ENCODE peak calls at places on chromosomes 3 and 15, in six cellular contexts. Q is WERI-Rb-1, U is A549, D is OCI-LY7, J is upper lobe of right lung, T is lower lobe of right lung. L is an unnamed sample.

GRCh38 chr3:16011376-16011775 is 163.1 kb upstream of the GALNT15 start:
- DNase-seq in Q (no peak), U (no peak), D (no peak), J (no peak), T (no peak), L (no peak)

GRCh38 chr15:78437107-78437761 is 782 bp upstream of the IREB2 start:
- DNase-seq in Q (no peak), U (peak; percentile 74), D (peak; percentile 68), J (no peak), T (no peak), L (no peak)

GRCh38 chr3:196740476-196741400 is 1.1 kb downstream of the PAK2 start:
- DNase-seq in Q (peak; percentile 6), U (no peak), D (peak; percentile 47), J (peak; percentile 61), T (no peak), L (no peak)

GRCh38 chr3:187821616-187822317 is 76.5 kb upstream of the BCL6 start:
- DNase-seq in Q (no peak), U (no peak), D (no peak), J (no peak), T (no peak), L (no peak)

GRCh38 chr15:31083394-31083790 is 18.1 kb downstream of the TRPM1 start:
- DNase-seq in Q (no peak), U (no peak), D (no peak), J (no peak), T (peak; percentile 55), L (peak; percentile 60)

GRCh38 chr15:99057697-99058420 is 47.0 kb upstream of the SYNM start:
- DNase-seq in Q (no peak), U (no peak), D (no peak), J (no peak), T (no peak), L (no peak)

GRCh38 chr3:152213086-152213674 is 55.5 kb upstream of the MBNL1 start:
- DNase-seq in Q (no peak), U (no peak), D (no peak), J (no peak), T (no peak), L (no peak)

GRCh38 chr3:52345521-52346110 is 29.5 kb downstream of the DNAH1 start:
- DNase-seq in Q (no peak), U (no peak), D (no peak), J (no peak), T (no peak), L (no peak)

GRCh38 chr3:4350789-4351163 is 47.6 kb downstream of the SETMAR start:
- DNase-seq in Q (peak; percentile 42), U (peak; percentile 76), D (peak; percentile 72), J (no peak), T (no peak), L (peak; percentile 76)

GRCh38 chr15:89512631-89513030 is 16.2 kb upstream of the RHCG start:
- DNase-seq in Q (no peak), U (no peak), D (no peak), J (no peak), T (no peak), L (no peak)

GRCh38 chr3:193559100-193559499 is 4.4 kb upstream of the ATP13A4 start:
- DNase-seq in Q (no peak), U (no peak), D (no peak), J (no peak), T (no peak), L (no peak)

GRCh38 chr3:6074952-6075351 is 786.0 kb upstream of the GRM7 start:
- DNase-seq in Q (no peak), U (no peak), D (no peak), J (no peak), T (no peak), L (no peak)
- H3K4me3 ChIP-seq in Q (no peak overlapping the region), U (no peak overlapping the region), D (no peak overlapping the region), J (no peak overlapping the region), T (no peak overlapping the region), L (no peak overlapping the region)

GRCh38 chr15:43274136-43274535 is 7.4 kb upstream of the TGM5 start:
- DNase-seq in Q (no peak), U (no peak), D (no peak), J (no peak), T (no peak), L (no peak)
- H3K4me3 ChIP-seq in Q (no peak overlapping the region), U (no peak overlapping the region), D (no peak overlapping the region), J (no peak overlapping the region), T (no peak overlapping the region), L (no peak overlapping the region)

GRCh38 chr15:62886431-62887071 is 156.0 kb upstream of the TPM1 start:
- DNase-seq in Q (no peak), U (peak; percentile 41), D (no peak), J (no peak), T (no peak), L (no peak)
- H3K4me3 ChIP-seq in Q (no peak overlapping the region), U (no peak overlapping the region), D (no peak overlapping the region), J (no peak overlapping the region), T (no peak overlapping the region), L (no peak overlapping the region)

DNA sequence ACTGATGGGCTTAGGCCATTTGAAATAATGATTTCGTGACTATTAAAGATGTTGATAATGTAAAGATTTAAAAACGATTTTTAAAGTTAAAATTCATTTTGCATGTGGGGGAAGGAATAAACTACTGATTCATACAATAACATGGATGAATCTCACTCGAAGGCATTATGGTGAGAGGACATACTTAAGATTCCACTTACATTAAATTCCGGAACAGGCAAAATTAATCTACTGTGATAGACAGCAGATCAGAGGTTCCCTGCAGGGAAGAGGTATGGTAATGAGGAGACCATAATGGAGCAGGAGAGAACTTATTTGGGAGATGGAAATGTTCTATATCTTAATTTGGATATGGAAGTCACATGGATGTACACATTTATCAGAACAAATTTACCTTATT is 28.4 kb upstream of the RAB6B start:
- DNase-seq in Q (no peak), U (no peak), D (no peak), J (no peak), T (no peak), L (no peak)
- H3K4me3 ChIP-seq in Q (no peak overlapping the region), U (no peak overlapping the region), D (no peak overlapping the region), J (no peak overlapping the region), T (no peak overlapping the region), L (no peak overlapping the region)

DNA sequence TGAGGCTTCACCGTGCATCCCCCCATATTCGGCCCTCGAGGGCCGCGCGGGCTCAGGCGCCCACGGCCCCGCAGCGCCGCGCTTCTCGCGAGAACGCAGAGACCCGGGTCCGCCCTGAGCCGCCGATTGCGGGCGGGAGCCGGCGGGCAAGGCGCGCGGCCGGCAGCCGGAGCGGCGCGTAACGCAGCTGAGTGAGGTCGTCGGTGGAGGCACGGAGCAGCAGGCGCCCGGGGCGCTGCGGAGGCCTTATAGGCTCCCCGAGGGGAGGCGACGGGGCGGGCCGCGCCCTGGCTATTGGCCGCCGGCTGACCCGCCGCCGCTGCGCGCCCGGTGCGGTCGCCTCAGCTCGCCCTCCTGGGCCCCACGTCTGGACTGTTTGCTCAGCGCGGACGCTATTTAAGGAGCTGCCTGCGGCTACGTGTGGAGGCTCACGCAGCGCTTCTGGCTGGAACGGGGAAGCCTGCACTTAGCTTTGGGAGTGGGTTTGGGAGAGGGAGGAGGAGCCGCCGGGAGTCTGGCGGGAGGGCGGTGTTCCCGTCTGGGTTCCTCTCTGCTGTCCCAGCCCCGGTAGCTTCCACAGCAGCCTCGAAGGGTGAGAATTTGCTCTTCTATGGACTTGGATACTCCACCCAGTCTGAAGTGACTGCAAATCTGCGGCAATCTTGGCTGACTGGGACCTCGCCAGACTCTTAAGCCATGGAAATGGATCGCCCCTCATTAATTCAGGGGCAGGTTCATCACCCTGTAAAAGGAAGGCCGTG is at the start of gene PLOD2:
- DNase-seq in Q (peak; percentile 56), U (peak; percentile 56), D (no peak), J (peak; percentile 90), T (peak; percentile 87), L (no peak)
- H3K4me3 ChIP-seq in Q (peak within 1 kb of the TSS; percentile 87), U (peak within 1 kb of the TSS; percentile 90), D (no peak within 1 kb of the TSS), J (peak within 1 kb of the TSS; percentile 76), T (peak within 1 kb of the TSS; percentile 84), L (no peak within 1 kb of the TSS)

DNA sequence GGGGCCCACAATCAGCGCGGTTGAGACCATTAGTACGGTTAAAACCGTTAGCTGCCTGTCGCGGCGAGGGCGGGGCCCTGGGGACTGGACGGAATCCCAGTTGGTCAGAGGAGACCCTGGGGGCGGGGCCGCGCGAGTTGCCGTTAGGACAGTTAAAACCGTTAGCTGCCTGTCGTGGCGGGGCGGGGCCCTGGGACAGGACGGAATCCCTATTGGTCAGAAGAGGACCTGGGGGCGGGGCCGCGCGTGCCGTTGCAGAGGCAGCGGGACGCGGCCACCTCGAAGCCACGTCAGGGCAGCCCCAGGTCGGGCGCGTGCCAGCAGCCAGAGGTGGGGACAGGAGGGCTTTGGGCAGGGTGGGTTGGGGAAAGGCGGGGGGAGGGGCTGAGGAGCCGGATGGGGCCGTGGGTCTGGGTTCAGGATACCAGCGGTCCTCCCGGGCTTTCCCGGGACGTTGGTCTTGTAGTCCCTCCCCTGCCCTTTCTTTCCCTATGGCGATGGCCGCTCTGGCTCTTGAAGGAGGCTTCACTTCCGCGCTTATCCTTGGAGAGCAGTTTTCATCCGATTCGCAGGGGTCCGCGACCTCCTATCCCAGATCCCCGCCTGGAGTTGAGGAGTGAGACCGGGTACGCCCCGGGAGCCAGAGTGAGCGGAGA is 28.0 kb downstream of the KLHDC8B start:
- DNase-seq in Q (no peak), U (no peak), D (no peak), J (peak; percentile 83), T (peak; percentile 81), L (no peak)
- H3K4me3 ChIP-seq in Q (no peak overlapping the region), U (no peak overlapping the region), D (no peak overlapping the region), J (peak overlapping the region; percentile 39), T (peak overlapping the region; percentile 44), L (no peak overlapping the region)

GRCh38 chr3:25454411-25454927 is 26.4 kb downstream of the RARB start:
- DNase-seq in Q (no peak), U (no peak), D (no peak), J (no peak), T (no peak), L (no peak)
- H3K4me3 ChIP-seq in Q (no peak overlapping the region), U (no peak overlapping the region), D (no peak overlapping the region), J (peak overlapping the region; percentile 15), T (no peak overlapping the region), L (no peak overlapping the region)

GRCh38 chr3:129281726-129282125 is 3.1 kb downstream of the HMCES start:
- DNase-seq in Q (no peak), U (no peak), D (no peak), J (no peak), T (no peak), L (no peak)

GRCh38 chr3:129278439-129278969 is at the start of gene HMCES:
- DNase-seq in Q (peak; percentile 96), U (peak; percentile 77), D (peak; percentile 95), J (peak; percentile 98), T (peak; percentile 95), L (peak; percentile 79)

GRCh38 chr3:129278970-129279906 is 568 bp downstream of the HMCES start:
- DNase-seq in Q (peak; percentile 16), U (peak; percentile 22), D (peak; percentile 77), J (peak; percentile 76), T (peak; percentile 62), L (no peak)

GRCh38 chr3:129277829-129278271 is 820 bp upstream of the HMCES start:
- DNase-seq in Q (no peak), U (no peak), D (peak; percentile 79), J (no peak), T (no peak), L (no peak)

GRCh38 chr3:129280183-129280582 is 1.5 kb downstream of the HMCES start:
- DNase-seq in Q (no peak), U (no peak), D (no peak), J (no peak), T (no peak), L (no peak)
- H3K4me3 ChIP-seq in Q (peak overlapping the region; percentile 87), U (peak overlapping the region; percentile 70), D (peak overlapping the region; percentile 93), J (peak overlapping the region; percentile 97), T (peak overlapping the region; percentile 73), L (no peak overlapping the region)

L was measured in Jurkat, Clone E6-1.